ENCODE peak calls at places on chromosomes 13 and 19, in ten cellular contexts. L is lower lobe of right lung; T is activated T-helper 1 cell treated with anti-CD3 and anti-CD28 coated beads, Interleukin-2, amount 50 U/mL, for 16 hours; K is EL; C is RWPE1; W is tibial artery; A is AG10803; B is IMR-90; F is fibroblast of mammary gland; Y is SW480. E is an unnamed sample.

GRCh38 chr13:27712421-27712820 is 79.9 kb upstream of the GSX1 start:
- DNase-seq in L (no peak), T (no peak), K (no peak), C (peak), W (peak), A (peak), B (no peak), F (peak), Y (no peak), E (peak)

GRCh38 chr13:105997436-105998232 is 537.8 kb downstream of the EFNB2 start:
- DNase-seq in L (no peak), T (no peak), K (no peak), C (no peak), W (no peak), A (peak), B (no peak), F (peak), Y (no peak), E (peak)

GRCh38 chr19:45117666-45118065 is 24.7 kb downstream of the PPP1R37 start:
- DNase-seq in L (no peak), T (no peak), K (no peak), C (no peak), W (no peak), A (no peak), B (no peak), F (no peak), Y (no peak), E (no peak)

GRCh38 chr13:18943721-18944391 is 237.8 kb downstream of the TUBA3C start:
- DNase-seq in L (no peak), T (no peak), K (no peak), C (no peak), W (no peak), A (no peak), B (no peak), F (no peak), Y (no peak), E (no peak)

GRCh38 chr19:17409990-17410389 is 4.6 kb upstream of the BST2 start:
- DNase-seq in L (no peak), T (no peak), K (no peak), C (no peak), W (no peak), A (peak), B (no peak), F (no peak), Y (no peak), E (no peak)

GRCh38 chr13:23506821-23507210 is 63.4 kb upstream of the TNFRSF19 start:
- DNase-seq in L (no peak), T (no peak), K (peak), C (no peak), W (no peak), A (peak), B (peak), F (peak), Y (no peak), E (peak)

GRCh38 chr19:47663435-47663910 is 49.7 kb upstream of the EHD2 start:
- DNase-seq in L (no peak), T (no peak), K (peak), C (peak), W (no peak), A (peak), B (peak), F (peak), Y (peak), E (peak)

GRCh38 chr13:52127783-52128702 is 830 bp downstream of the NEK5 start:
- DNase-seq in L (peak), T (no peak), K (peak), C (peak), W (peak), A (peak), B (peak), F (peak), Y (peak), E (peak)

GRCh38 chr13:100666124-100666523 is 8.5 kb downstream of the TMTC4 start:
- DNase-seq in L (no peak), T (no peak), K (no peak), C (no peak), W (no peak), A (peak), B (no peak), F (peak), Y (no peak), E (peak)